ENCODE peak calls at places on chromosomes 2 and 18, in five cellular contexts. W is left lung; R is activated CD4-positive, alpha-beta T cell treated with anti-CD3 and anti-CD28 coated beads, Interleukin-2, amount 50 U/mL, for 48 hours; L is fibroblast of the aortic adventitia; D is NAMALWA. F is an unnamed sample.

GRCh38 chr2:197759013-197759412 is 26.1 kb downstream of the BOLL start:
- DNase-seq in L (no peak), W (no peak), R (no peak), D (no peak), F (no peak)

GRCh38 chr18:78596794-78597193 is 382.8 kb upstream of the SALL3 start:
- DNase-seq in R (no peak), D (no peak), W (no peak), L (no peak), F (no peak)

GRCh38 chr2:122447237-122447636 is 691.8 kb downstream of the TSN start:
- DNase-seq in W (no peak), L (no peak), D (no peak), R (no peak), F (no peak)

GRCh38 chr2:178008636-178009289 is 63.8 kb downstream of the PDE11A start:
- DNase-seq in R (no peak), W (no peak), D (no peak), L (peak), F (no peak)

GRCh38 chr18:25825066-25825465 is 265.3 kb downstream of the SS18 start:
- DNase-seq in D (no peak), R (no peak), W (no peak), L (no peak), F (no peak)

GRCh38 chr2:176093145-176093888 is 796 bp downstream of the HOXD13 start:
- DNase-seq in R (no peak), D (no peak), L (no peak), W (peak), F (no peak)

GRCh38 chr2:219350938-219351280 is 18.4 kb upstream of the RESP18 start:
- DNase-seq in R (no peak), L (no peak), D (peak), W (no peak), F (no peak)

GRCh38 chr2:132877923-132878322 is 207.9 kb upstream of the LYPD1 start:
- DNase-seq in W (no peak), D (no peak), R (no peak), L (no peak), F (no peak)

GRCh38 chr2:201182650-201183372 is at the start of gene CASP10:
- DNase-seq in D (peak), R (no peak), L (peak), W (no peak), F (no peak)

GRCh38 chr2:101520246-101520645 is 45.3 kb upstream of the RFX8 start:
- DNase-seq in D (no peak), W (no peak), R (no peak), L (peak), F (no peak)

GRCh38 chr2:236578980-236579745 is 9.5 kb downstream of the ACKR3 start:
- DNase-seq in R (no peak), L (no peak), W (no peak), D (no peak), F (no peak)

GRCh38 chr2:145343287-145343686 is 823.4 kb upstream of the ZEB2 start:
- DNase-seq in D (no peak), L (no peak), W (no peak), R (no peak), F (no peak)

GRCh38 chr2:133886735-133887675 is 318.7 kb upstream of the NCKAP5 start:
- DNase-seq in L (peak), D (peak), R (peak), W (peak), F (peak)

GRCh38 chr2:99867690-99868089 is 274.7 kb downstream of the AFF3 start:
- DNase-seq in R (no peak), D (no peak), L (no peak), W (no peak), F (no peak)

GRCh38 chr2:198065327-198065726 is 260.9 kb downstream of the PLCL1 start:
- DNase-seq in D (no peak), R (no peak), W (no peak), L (no peak), F (no peak)

GRCh38 chr2:164388511-164388910 is 232.8 kb downstream of the GRB14 start:
- DNase-seq in L (peak), W (no peak), D (no peak), R (no peak), F (no peak)

GRCh38 chr2:12032421-12032820 is 286.0 kb downstream of the LPIN1 start:
- DNase-seq in W (no peak), D (peak), L (no peak), R (no peak), F (no peak)

GRCh38 chr2:29456429-29456828 is 341.2 kb downstream of the CLIP4 start:
- DNase-seq in R (no peak), D (no peak), L (no peak), W (no peak), F (no peak)

GRCh38 chr18:63322908-63323634 is 3.5 kb upstream of the BCL2 start:
- DNase-seq in L (peak), W (no peak), D (peak), R (peak), F (peak)

GRCh38 chr2:231679906-231680283 is 28.4 kb upstream of the PTMA start:
- DNase-seq in W (no peak), D (no peak), R (no peak), L (no peak), F (no peak)

F was measured in stimulated activated CD4-positive, alpha-beta T cell treated with anti-CD3 and anti-CD28 coated beads, Interleukin-2, amount 100 ng/mL, for 24 hours.